ENCODE peak calls at places on chromosomes 12 and 14, in nine cellular contexts. R is GM12865, E is BE2C, C is GM20000, L is WERI-Rb-1, A is stomach, Z is progenitor cell of endocrine pancreas, U is omental fat pad, F is H9. M is an unnamed sample.

GRCh38 chr12:71195338-71195896 is 37.6 kb upstream of the TSPAN8 start:
- DNase-seq in L (no peak), F (no peak), C (no peak), R (no peak), A (no peak), Z (no peak), E (peak), U (no peak), M (no peak)

GRCh38 chr14:26415618-26416123 is 182.2 kb downstream of the NOVA1 start:
- DNase-seq in C (no peak), U (no peak), F (no peak), A (peak), R (no peak), L (no peak), Z (no peak), E (no peak), M (no peak)

GRCh38 chr12:15273896-15274295 is 48.4 kb upstream of the PTPRO start:
- DNase-seq in C (no peak), L (no peak), Z (no peak), F (no peak), R (peak), U (no peak), E (no peak), A (no peak), M (no peak)

GRCh38 chr12:124391340-124392261 is 96.7 kb downstream of the RFLNA start:
- DNase-seq in Z (no peak), L (no peak), C (peak), R (peak), F (no peak), A (peak), U (no peak), E (peak), M (peak)

GRCh38 chr14:58272589-58273372 is 25.6 kb upstream of the ARID4A start:
- DNase-seq in U (no peak), L (no peak), C (no peak), R (peak), F (no peak), A (peak), Z (no peak), E (no peak), M (no peak)

GRCh38 chr14:54565236-54566151 is 1.4 kb upstream of the SAMD4A start:
- DNase-seq in F (peak), C (peak), A (peak), E (peak), U (peak), Z (peak), L (peak), R (peak), M (peak)

GRCh38 chr12:4781212-4781611 is 61.0 kb downstream of the GALNT8 start:
- DNase-seq in A (no peak), L (no peak), F (no peak), R (no peak), E (no peak), C (no peak), Z (no peak), U (no peak), M (no peak)

GRCh38 chr12:47905313-47905730 is 528 bp upstream of the VDR start:
- DNase-seq in C (peak), E (no peak), R (peak), Z (peak), A (peak), F (peak), U (peak), L (peak), M (peak)

GRCh38 chr14:41899416-41899815 is 292.7 kb downstream of the LRFN5 start:
- DNase-seq in C (no peak), E (no peak), R (no peak), A (no peak), F (no peak), U (no peak), L (no peak), Z (no peak), M (no peak)

GRCh38 chr12:101491325-101491724 is 16.2 kb downstream of the SPIC start:
- DNase-seq in R (no peak), U (no peak), C (no peak), Z (no peak), F (no peak), L (no peak), A (no peak), E (no peak), M (no peak)

GRCh38 chr12:590206-590750 is 73.0 kb downstream of the NINJ2 start:
- DNase-seq in R (no peak), U (no peak), E (no peak), A (no peak), L (no peak), Z (no peak), C (no peak), F (no peak), M (no peak)

GRCh38 chr14:104685216-104685997 is 4.0 kb upstream of the INF2 start:
- DNase-seq in U (no peak), F (no peak), Z (no peak), C (no peak), L (no peak), E (no peak), A (no peak), R (no peak), M (no peak)

GRCh38 chr14:79552778-79553177 is 658.5 kb downstream of the DIO2 start:
- DNase-seq in L (no peak), E (no peak), U (no peak), F (no peak), C (no peak), Z (no peak), R (no peak), A (no peak), M (no peak)

GRCh38 chr12:94730846-94731245 is 80.5 kb upstream of the TMCC3 start:
- DNase-seq in C (no peak), E (no peak), U (no peak), R (no peak), F (no peak), Z (no peak), L (no peak), A (no peak), M (no peak)

GRCh38 chr12:87812711-87813110 is 216.5 kb downstream of the C12orf50 start:
- DNase-seq in U (no peak), R (no peak), E (no peak), L (no peak), C (no peak), A (no peak), F (no peak), Z (no peak), M (no peak)

GRCh38 chr14:29339491-29339890 is 572.9 kb downstream of the FOXG1 start:
- DNase-seq in U (no peak), C (no peak), F (no peak), E (no peak), L (no peak), A (no peak), R (no peak), Z (no peak), M (no peak)

GRCh38 chr12:3233813-3234212 is 156.6 kb downstream of the TSPAN9 start:
- DNase-seq in R (no peak), E (no peak), Z (no peak), F (no peak), U (no peak), L (no peak), A (no peak), C (no peak), M (no peak)

GRCh38 chr12:122064034-122064777 is 14.3 kb upstream of the MLXIP start:
- DNase-seq in R (peak), E (peak), U (peak), Z (peak), A (peak), L (peak), C (peak), F (peak), M (peak)

GRCh38 chr12:45232771-45233372 is 17.0 kb downstream of the ANO6 start:
- DNase-seq in A (peak), F (peak), R (peak), U (no peak), C (no peak), L (no peak), Z (no peak), E (peak), M (peak)

GRCh38 chr12:103840881-103841689 is at the start of gene NT5DC3:
- DNase-seq in U (peak), Z (peak), F (peak), E (peak), R (peak), A (peak), C (peak), L (peak), M (peak)

GRCh38 chr12:87441511-87441910 is 587.7 kb downstream of the C12orf50 start:
- DNase-seq in C (no peak), E (no peak), A (no peak), Z (no peak), L (no peak), U (no peak), R (no peak), F (no peak), M (no peak)

GRCh38 chr14:105092912-105093425 is 27.7 kb upstream of the GPR132 start:
- DNase-seq in A (peak), F (peak), Z (no peak), L (peak), R (peak), U (no peak), C (peak), E (no peak), M (peak)

GRCh38 chr14:41285193-41285748 is 321.4 kb upstream of the LRFN5 start:
- DNase-seq in F (no peak), R (no peak), A (peak), E (no peak), C (no peak), U (peak), L (no peak), Z (peak), M (no peak)

GRCh38 chr12:17691369-17691768 is 398.6 kb downstream of the RERGL start:
- DNase-seq in Z (no peak), R (no peak), E (no peak), F (no peak), U (no peak), A (no peak), L (no peak), C (no peak), M (no peak)

GRCh38 chr14:21539154-21539940 is 13.2 kb upstream of the SALL2 start:
- DNase-seq in C (no peak), Z (no peak), E (no peak), R (no peak), U (no peak), F (no peak), L (no peak), A (no peak), M (no peak)

GRCh38 chr14:51554953-51555352 is 96.8 kb upstream of the FRMD6 start:
- DNase-seq in R (peak), Z (no peak), A (no peak), E (peak), C (peak), U (no peak), L (no peak), F (no peak), M (no peak)

GRCh38 chr14:95518045-95518751 is 1.7 kb upstream of the SYNE3 start:
- DNase-seq in E (no peak), Z (no peak), R (peak), U (no peak), C (no peak), A (no peak), F (no peak), L (no peak), M (no peak)

GRCh38 chr14:68857671-68858070 is 64.8 kb upstream of the ZFP36L1 start:
- DNase-seq in C (no peak), U (no peak), F (no peak), E (no peak), L (no peak), Z (no peak), R (no peak), A (no peak), M (no peak)

GRCh38 chr14:52314521-52315354 is 626 bp downstream of the PTGER2 start:
- DNase-seq in C (peak), Z (peak), E (peak), A (peak), R (peak), F (peak), L (peak), U (no peak), M (peak)

GRCh38 chr14:105427893-105428485 is 8.4 kb downstream of the MTA1 start:
- DNase-seq in Z (no peak), R (no peak), U (no peak), E (no peak), F (no peak), C (no peak), A (no peak), L (no peak), M (no peak)

GRCh38 chr12:20474443-20474842 is 106.1 kb downstream of the PDE3A start:
- DNase-seq in L (no peak), E (no peak), F (no peak), U (no peak), A (no peak), R (no peak), Z (no peak), C (no peak), M (no peak)

GRCh38 chr14:101318271-101318670 is 243.0 kb upstream of the DIO3 start:
- DNase-seq in U (no peak), Z (no peak), R (no peak), F (no peak), C (no peak), E (no peak), A (no peak), L (no peak), M (no peak)

GRCh38 chr14:101315802-101316296 is 245.4 kb upstream of the DIO3 start:
- DNase-seq in C (no peak), L (no peak), E (no peak), R (no peak), U (no peak), A (no peak), Z (no peak), F (no peak), M (no peak)

GRCh38 chr14:101313268-101313667 is 248.0 kb upstream of the DIO3 start:
- DNase-seq in L (peak), A (no peak), U (no peak), F (no peak), E (peak), C (no peak), Z (no peak), R (no peak), M (no peak)
- TF ChIP-seq CTCF in L (peak), A (no peak), U (no peak), F (peak), E (peak), C (no peak), Z (peak), R (no peak), M (no peak)

DNA sequence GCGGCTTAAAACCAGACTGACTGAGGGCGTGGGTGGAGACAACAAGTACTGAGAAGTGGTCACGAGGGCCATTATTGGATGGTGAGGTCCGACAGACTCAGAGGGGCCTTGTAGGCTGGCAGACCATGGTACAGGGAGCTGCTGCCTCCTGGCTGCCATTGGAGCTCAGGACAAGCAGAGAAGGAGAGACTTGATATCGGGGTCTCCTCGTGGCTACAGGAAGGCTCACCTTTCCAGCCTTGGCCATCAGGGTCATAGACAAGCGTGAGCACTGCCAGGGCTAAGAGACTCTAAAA is 54.2 kb downstream of the FBRSL1 start:
- DNase-seq in F (no peak), R (no peak), Z (no peak), U (no peak), C (no peak), L (peak), E (no peak), A (no peak), M (no peak)
- TF ChIP-seq CTCF in F (peak), R (no peak), Z (no peak), U (no peak), C (no peak), L (peak), E (no peak), A (no peak), M (no peak)

DNA sequence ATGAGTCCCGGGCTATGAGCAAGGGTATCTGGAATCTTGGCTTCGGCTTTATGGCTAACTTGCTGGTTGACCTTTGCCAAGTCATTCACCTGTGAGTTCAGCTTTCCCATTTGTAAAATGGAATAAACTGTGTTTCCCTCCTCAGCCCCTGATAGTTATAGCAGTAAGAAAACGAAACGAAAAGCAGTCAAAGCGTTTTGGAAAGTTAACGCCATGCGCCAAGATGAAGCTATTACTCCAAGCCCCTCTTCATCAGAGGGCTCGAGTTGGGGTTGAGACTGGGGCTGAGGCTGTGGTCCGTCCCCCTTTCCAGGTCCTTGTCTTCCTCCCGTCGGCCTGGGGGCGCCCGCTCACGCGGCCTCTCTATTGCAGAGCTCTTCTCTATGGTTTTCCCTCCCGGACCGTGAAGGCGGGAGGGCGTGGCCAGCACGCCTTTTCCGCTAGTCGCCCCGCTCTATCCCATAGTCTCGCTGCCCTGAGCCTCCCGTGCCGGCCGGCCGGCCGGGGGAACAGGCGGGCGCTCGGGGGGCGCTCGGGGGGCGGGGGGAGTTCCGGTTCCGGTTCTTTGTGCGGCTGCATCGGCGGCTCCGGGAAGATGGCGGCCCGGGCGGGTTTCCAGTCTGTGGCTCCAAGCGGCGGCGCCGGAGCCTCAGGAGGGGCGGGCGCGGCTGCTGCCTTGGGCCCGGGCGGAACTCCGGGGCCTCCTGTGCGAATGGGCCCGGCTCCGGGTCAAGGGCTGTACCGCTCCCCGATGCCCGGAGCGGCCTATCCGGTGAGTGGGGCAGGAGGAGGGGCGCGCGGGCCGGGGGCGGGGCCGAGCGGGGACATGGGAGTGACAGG is at the start of gene SMARCD1:
- DNase-seq in A (peak), Z (peak), F (peak), U (peak), R (peak), L (peak), E (peak), C (peak), M (peak)
- TF ChIP-seq CTCF in A (no peak), Z (peak), F (peak), U (no peak), R (peak), L (peak), E (peak), C (peak), M (peak)

GRCh38 chr14:23299558-23299957 is 3.1 kb downstream of the PPP1R3E start:
- DNase-seq in A (no peak), R (peak), F (no peak), U (no peak), Z (no peak), E (peak), C (no peak), L (no peak), M (no peak)
- TF ChIP-seq CTCF in A (no peak), R (peak), F (no peak), U (no peak), Z (peak), E (peak), C (no peak), L (peak), M (peak)

GRCh38 chr14:75427482-75428229 is at the start of gene JDP2:
- DNase-seq in F (peak), C (peak), Z (peak), U (peak), E (peak), L (peak), R (peak), A (peak), M (peak)
- TF ChIP-seq CTCF in F (no peak), C (no peak), Z (no peak), U (no peak), E (no peak), L (no peak), R (no peak), A (no peak), M (peak)

GRCh38 chr14:81062816-81063215 is 107.4 kb downstream of the TSHR start:
- DNase-seq in C (no peak), F (peak), E (peak), R (peak), L (peak), Z (no peak), A (no peak), U (no peak), M (no peak)
- TF ChIP-seq CTCF in C (no peak), F (peak), E (peak), R (peak), L (peak), Z (peak), A (no peak), U (no peak), M (no peak)

GRCh38 chr12:66036317-66036716 is 94.2 kb downstream of the LLPH start:
- DNase-seq in C (no peak), Z (no peak), U (no peak), E (no peak), F (no peak), L (no peak), R (no peak), A (no peak), M (no peak)
- TF ChIP-seq CTCF in C (no peak), Z (no peak), U (no peak), E (no peak), F (no peak), L (no peak), R (no peak), A (no peak), M (no peak)

GRCh38 chr12:75722714-75723200 is 211.3 kb upstream of the KRR1 start:
- DNase-seq in C (peak), U (no peak), E (peak), R (peak), A (no peak), L (no peak), F (no peak), Z (no peak), M (peak)

GRCh38 chr12:75728826-75729225 is 217.4 kb upstream of the KRR1 start:
- DNase-seq in L (no peak), Z (no peak), C (no peak), A (no peak), F (no peak), R (no peak), U (no peak), E (no peak), M (no peak)

GRCh38 chr12:75727577-75727976 is 216.2 kb upstream of the KRR1 start:
- DNase-seq in F (peak), A (no peak), U (no peak), L (no peak), C (no peak), E (no peak), R (no peak), Z (no peak), M (no peak)

GRCh38 chr12:75724913-75725312 is 213.5 kb upstream of the KRR1 start:
- DNase-seq in F (no peak), R (no peak), U (no peak), Z (no peak), A (no peak), E (peak), L (peak), C (no peak), M (no peak)

GRCh38 chr12:75725505-75726120 is 214.2 kb upstream of the KRR1 start:
- DNase-seq in A (no peak), E (no peak), R (no peak), U (no peak), F (no peak), Z (no peak), L (no peak), C (no peak), M (no peak)
- TF ChIP-seq CTCF in A (no peak), E (no peak), R (no peak), U (no peak), F (peak), Z (no peak), L (no peak), C (no peak), M (no peak)

M was measured in GM10248.